ENCODE peak calls at places on chromosomes 7 and 10, in eight cellular contexts. One of them, this sample, is unnamed.

GRCh38 chr10:132272061-132272766 is 35.5 kb downstream of the STK32C start:
- DNase-seq in sigmoid colon: peak; percentile 81
- DNase-seq in transverse colon: peak; percentile 18
- DNase-seq in K562: no peak
- DNase-seq in HCT116: no peak
- DNase-seq in spleen: peak; percentile 60
- DNase-seq in prostate gland: no peak
- DNase-seq in suprapubic skin: peak; percentile 50
- DNase-seq in this sample: no peak

GRCh38 chr7:33888206-33888605 is 17.1 kb upstream of the BMPER start:
- DNase-seq in sigmoid colon: no peak
- DNase-seq in transverse colon: no peak
- DNase-seq in K562: no peak
- DNase-seq in HCT116: no peak
- DNase-seq in spleen: no peak
- DNase-seq in prostate gland: peak; percentile 23
- DNase-seq in suprapubic skin: no peak
- DNase-seq in this sample: no peak

GRCh38 chr7:41103331-41103730 is 599.6 kb downstream of the INHBA start:
- DNase-seq in sigmoid colon: no peak
- DNase-seq in transverse colon: no peak
- DNase-seq in K562: no peak
- DNase-seq in HCT116: no peak
- DNase-seq in spleen: no peak
- DNase-seq in prostate gland: no peak
- DNase-seq in suprapubic skin: no peak
- DNase-seq in this sample: peak; percentile 1

GRCh38 chr10:95196053-95196452 is 2.0 kb downstream of the ACSM6 start:
- DNase-seq in sigmoid colon: no peak
- DNase-seq in transverse colon: no peak
- DNase-seq in K562: no peak
- DNase-seq in HCT116: no peak
- DNase-seq in spleen: no peak
- DNase-seq in prostate gland: no peak
- DNase-seq in suprapubic skin: no peak
- DNase-seq in this sample: no peak

GRCh38 chr10:133357293-133358151 is at the start of gene FUOM:
- DNase-seq in sigmoid colon: no peak
- DNase-seq in transverse colon: peak; percentile 58
- DNase-seq in K562: peak; percentile 88
- DNase-seq in HCT116: peak; percentile 7
- DNase-seq in spleen: peak; percentile 94
- DNase-seq in prostate gland: no peak
- DNase-seq in suprapubic skin: no peak
- DNase-seq in this sample: peak; percentile 98

GRCh38 chr7:129569326-129569725 is 42.2 kb upstream of the NRF1 start:
- DNase-seq in sigmoid colon: no peak
- DNase-seq in transverse colon: no peak
- DNase-seq in K562: no peak
- DNase-seq in HCT116: no peak
- DNase-seq in spleen: no peak
- DNase-seq in prostate gland: no peak
- DNase-seq in suprapubic skin: no peak
- DNase-seq in this sample: no peak

GRCh38 chr7:140475747-140476333 is 3.5 kb downstream of the MKRN1 start:
- DNase-seq in sigmoid colon: peak; percentile 57
- DNase-seq in transverse colon: peak; percentile 62
- DNase-seq in K562: peak; percentile 53
- DNase-seq in HCT116: peak; percentile 31
- DNase-seq in spleen: no peak
- DNase-seq in prostate gland: peak; percentile 51
- DNase-seq in suprapubic skin: no peak
- DNase-seq in this sample: no peak

GRCh38 chr7:30799206-30799975 is 28.2 kb downstream of the MINDY4 start:
- DNase-seq in sigmoid colon: peak; percentile 89
- DNase-seq in transverse colon: no peak
- DNase-seq in K562: no peak
- DNase-seq in HCT116: no peak
- DNase-seq in spleen: no peak
- DNase-seq in prostate gland: no peak
- DNase-seq in suprapubic skin: peak; percentile 72
- DNase-seq in this sample: peak; percentile 44

GRCh38 chr10:5596611-5597341 is 69.6 kb downstream of the ASB13 start:
- DNase-seq in sigmoid colon: no peak
- DNase-seq in transverse colon: no peak
- DNase-seq in K562: no peak
- DNase-seq in HCT116: no peak
- DNase-seq in spleen: no peak
- DNase-seq in prostate gland: no peak
- DNase-seq in suprapubic skin: no peak
- DNase-seq in this sample: no peak

GRCh38 chr10:73263948-73264347 is 11.5 kb upstream of the MRPS16 start:
- DNase-seq in sigmoid colon: no peak
- DNase-seq in transverse colon: no peak
- DNase-seq in K562: peak; percentile 17
- DNase-seq in HCT116: no peak
- DNase-seq in spleen: no peak
- DNase-seq in prostate gland: no peak
- DNase-seq in suprapubic skin: no peak
- DNase-seq in this sample: no peak

GRCh38 chr7:8436965-8437364 is 3.6 kb downstream of the NXPH1 start:
- DNase-seq in sigmoid colon: no peak
- DNase-seq in transverse colon: peak; percentile 57
- DNase-seq in K562: peak; percentile 68
- DNase-seq in HCT116: peak; percentile 50
- DNase-seq in spleen: peak; percentile 76
- DNase-seq in prostate gland: no peak
- DNase-seq in suprapubic skin: no peak
- DNase-seq in this sample: peak; percentile 43

GRCh38 chr10:60114765-60115586 is 208.6 kb upstream of the CCDC6 start:
- DNase-seq in sigmoid colon: no peak
- DNase-seq in transverse colon: no peak
- DNase-seq in K562: peak; percentile 19
- DNase-seq in HCT116: peak; percentile 29
- DNase-seq in spleen: no peak
- DNase-seq in prostate gland: no peak
- DNase-seq in suprapubic skin: no peak
- DNase-seq in this sample: no peak

GRCh38 chr10:28778524-28778923 is 101.2 kb downstream of the BAMBI start:
- DNase-seq in sigmoid colon: no peak
- DNase-seq in transverse colon: no peak
- DNase-seq in K562: peak; percentile 27
- DNase-seq in HCT116: no peak
- DNase-seq in spleen: no peak
- DNase-seq in prostate gland: no peak
- DNase-seq in suprapubic skin: no peak
- DNase-seq in this sample: no peak

GRCh38 chr7:77797734-77798393 is 370 bp downstream of the TMEM60 start:
- DNase-seq in sigmoid colon: peak; percentile 74
- DNase-seq in transverse colon: peak; percentile 47
- DNase-seq in K562: no peak
- DNase-seq in HCT116: no peak
- DNase-seq in spleen: no peak
- DNase-seq in prostate gland: no peak
- DNase-seq in suprapubic skin: peak; percentile 79
- DNase-seq in this sample: no peak

GRCh38 chr7:479115-479947 is 40.3 kb downstream of the PDGFA start:
- DNase-seq in sigmoid colon: peak; percentile 43
- DNase-seq in transverse colon: no peak
- DNase-seq in K562: no peak
- DNase-seq in HCT116: no peak
- DNase-seq in spleen: peak; percentile 27
- DNase-seq in prostate gland: no peak
- DNase-seq in suprapubic skin: peak; percentile 39
- DNase-seq in this sample: no peak

GRCh38 chr10:129916506-129916995 is 47.5 kb downstream of the EBF3 start:
- DNase-seq in sigmoid colon: peak; percentile 49
- DNase-seq in transverse colon: no peak
- DNase-seq in K562: no peak
- DNase-seq in HCT116: no peak
- DNase-seq in spleen: peak; percentile 54
- DNase-seq in prostate gland: no peak
- DNase-seq in suprapubic skin: no peak
- DNase-seq in this sample: no peak

GRCh38 chr7:5266148-5267028 is 16.4 kb upstream of the SLC29A4 start:
- DNase-seq in sigmoid colon: no peak
- DNase-seq in transverse colon: no peak
- DNase-seq in K562: peak; percentile 42
- DNase-seq in HCT116: no peak
- DNase-seq in spleen: no peak
- DNase-seq in prostate gland: no peak
- DNase-seq in suprapubic skin: no peak
- DNase-seq in this sample: no peak

GRCh38 chr7:94514917-94515316 is 5.3 kb downstream of the CASD1 start:
- DNase-seq in sigmoid colon: no peak
- DNase-seq in transverse colon: no peak
- DNase-seq in K562: no peak
- DNase-seq in HCT116: no peak
- DNase-seq in spleen: no peak
- DNase-seq in prostate gland: no peak
- DNase-seq in suprapubic skin: no peak
- DNase-seq in this sample: no peak

GRCh38 chr10:31819393-31819820 is 109.2 kb downstream of the ARHGAP12 start:
- DNase-seq in sigmoid colon: no peak
- DNase-seq in transverse colon: no peak
- DNase-seq in K562: no peak
- DNase-seq in HCT116: no peak
- DNase-seq in spleen: no peak
- DNase-seq in prostate gland: no peak
- DNase-seq in suprapubic skin: peak; percentile 70
- DNase-seq in this sample: no peak

GRCh38 chr10:132684164-132684891 is 101.6 kb downstream of the NKX6-2 start:
- DNase-seq in sigmoid colon: peak; percentile 41
- DNase-seq in transverse colon: no peak
- DNase-seq in K562: no peak
- DNase-seq in HCT116: no peak
- DNase-seq in spleen: peak; percentile 41
- DNase-seq in prostate gland: no peak
- DNase-seq in suprapubic skin: peak; percentile 32
- DNase-seq in this sample: no peak

GRCh38 chr10:110764793-110765512 is 106.8 kb upstream of the PDCD4 start:
- DNase-seq in sigmoid colon: no peak
- DNase-seq in transverse colon: no peak
- DNase-seq in K562: peak; percentile 17
- DNase-seq in HCT116: no peak
- DNase-seq in spleen: no peak
- DNase-seq in prostate gland: no peak
- DNase-seq in suprapubic skin: no peak
- DNase-seq in this sample: no peak

GRCh38 chr10:35928760-35929159 is 286.7 kb upstream of the FZD8 start:
- DNase-seq in sigmoid colon: no peak
- DNase-seq in transverse colon: no peak
- DNase-seq in K562: no peak
- DNase-seq in HCT116: no peak
- DNase-seq in spleen: no peak
- DNase-seq in prostate gland: no peak
- DNase-seq in suprapubic skin: no peak
- DNase-seq in this sample: no peak

GRCh38 chr7:91771394-91771793 is 109.1 kb downstream of the MTERF1 start:
- DNase-seq in sigmoid colon: no peak
- DNase-seq in transverse colon: no peak
- DNase-seq in K562: no peak
- DNase-seq in HCT116: no peak
- DNase-seq in spleen: no peak
- DNase-seq in prostate gland: no peak
- DNase-seq in suprapubic skin: no peak
- DNase-seq in this sample: no peak

GRCh38 chr7:91551377-91552175 is 287.3 kb downstream of the FZD1 start:
- DNase-seq in sigmoid colon: no peak
- DNase-seq in transverse colon: no peak
- DNase-seq in K562: no peak
- DNase-seq in HCT116: no peak
- DNase-seq in spleen: no peak
- DNase-seq in prostate gland: no peak
- DNase-seq in suprapubic skin: no peak
- DNase-seq in this sample: no peak

GRCh38 chr10:117215079-117215478 is 17.8 kb downstream of the KCNK18 start:
- DNase-seq in sigmoid colon: no peak
- DNase-seq in transverse colon: no peak
- DNase-seq in K562: no peak
- DNase-seq in HCT116: no peak
- DNase-seq in spleen: no peak
- DNase-seq in prostate gland: no peak
- DNase-seq in suprapubic skin: no peak
- DNase-seq in this sample: no peak

GRCh38 chr7:103867874-103868273 is 121.6 kb downstream of the RELN start:
- DNase-seq in sigmoid colon: no peak
- DNase-seq in transverse colon: no peak
- DNase-seq in K562: no peak
- DNase-seq in HCT116: no peak
- DNase-seq in spleen: no peak
- DNase-seq in prostate gland: no peak
- DNase-seq in suprapubic skin: no peak
- DNase-seq in this sample: no peak

GRCh38 chr10:132942101-132942739 is at the start of gene CFAP46:
- DNase-seq in sigmoid colon: no peak
- DNase-seq in transverse colon: no peak
- DNase-seq in K562: no peak
- DNase-seq in HCT116: peak; percentile 18
- DNase-seq in spleen: peak; percentile 85
- DNase-seq in prostate gland: peak; percentile 29
- DNase-seq in suprapubic skin: no peak
- DNase-seq in this sample: no peak

GRCh38 chr10:69451209-69451783 is at the start of gene TSPAN15:
- DNase-seq in sigmoid colon: peak; percentile 95
- DNase-seq in transverse colon: peak; percentile 95
- DNase-seq in K562: peak; percentile 90
- DNase-seq in HCT116: peak; percentile 75
- DNase-seq in spleen: peak; percentile 91
- DNase-seq in prostate gland: peak; percentile 92
- DNase-seq in suprapubic skin: peak; percentile 84
- DNase-seq in this sample: peak; percentile 69
- TF ChIP-seq POLR2A in sigmoid colon: peak; percentile 88
- TF ChIP-seq POLR2A in transverse colon: no peak
- TF ChIP-seq POLR2A in K562: no peak
- TF ChIP-seq POLR2A in HCT116: no peak
- TF ChIP-seq POLR2A in spleen: no peak
- TF ChIP-seq POLR2A in prostate gland: peak; percentile 85
- TF ChIP-seq POLR2A in suprapubic skin: no peak
- TF ChIP-seq POLR2A in this sample: no peak

GRCh38 chr7:157751351-157751750 is 414.5 kb downstream of the DNAJB6 start:
- DNase-seq in sigmoid colon: no peak
- DNase-seq in transverse colon: no peak
- DNase-seq in K562: no peak
- DNase-seq in HCT116: no peak
- DNase-seq in spleen: no peak
- DNase-seq in prostate gland: no peak
- DNase-seq in suprapubic skin: no peak
- DNase-seq in this sample: no peak
- TF ChIP-seq POLR2AphosphoS5 in sigmoid colon: no peak
- TF ChIP-seq POLR2AphosphoS5 in transverse colon: no peak
- TF ChIP-seq POLR2AphosphoS5 in K562: no peak
- TF ChIP-seq POLR2AphosphoS5 in HCT116: no peak
- TF ChIP-seq POLR2AphosphoS5 in spleen: no peak
- TF ChIP-seq POLR2AphosphoS5 in prostate gland: no peak
- TF ChIP-seq POLR2AphosphoS5 in suprapubic skin: no peak
- TF ChIP-seq POLR2AphosphoS5 in this sample: no peak

GRCh38 chr10:71860243-71861029 is 9.4 kb upstream of the PSAP start:
- DNase-seq in sigmoid colon: peak; percentile 99
- DNase-seq in transverse colon: peak; percentile 83
- DNase-seq in K562: peak; percentile 93
- DNase-seq in HCT116: peak; percentile 94
- DNase-seq in spleen: peak; percentile 91
- DNase-seq in prostate gland: peak; percentile 87
- DNase-seq in suprapubic skin: peak; percentile 96
- DNase-seq in this sample: no peak
- TF ChIP-seq POLR2A in sigmoid colon: no peak
- TF ChIP-seq POLR2A in transverse colon: no peak
- TF ChIP-seq POLR2A in K562: peak; percentile 74
- TF ChIP-seq POLR2A in HCT116: no peak
- TF ChIP-seq POLR2A in spleen: no peak
- TF ChIP-seq POLR2A in prostate gland: peak; percentile 19
- TF ChIP-seq POLR2A in suprapubic skin: no peak
- TF ChIP-seq POLR2A in this sample: no peak

GRCh38 chr7:146112755-146113154 is 3.8 kb upstream of the CNTNAP2 start:
- DNase-seq in sigmoid colon: no peak
- DNase-seq in transverse colon: no peak
- DNase-seq in K562: no peak
- DNase-seq in HCT116: no peak
- DNase-seq in spleen: no peak
- DNase-seq in prostate gland: no peak
- DNase-seq in suprapubic skin: no peak
- DNase-seq in this sample: no peak
- TF ChIP-seq POLR2AphosphoS5 in sigmoid colon: no peak
- TF ChIP-seq POLR2AphosphoS5 in transverse colon: no peak
- TF ChIP-seq POLR2AphosphoS5 in K562: no peak
- TF ChIP-seq POLR2AphosphoS5 in HCT116: no peak
- TF ChIP-seq POLR2AphosphoS5 in spleen: no peak
- TF ChIP-seq POLR2AphosphoS5 in prostate gland: no peak
- TF ChIP-seq POLR2AphosphoS5 in suprapubic skin: no peak
- TF ChIP-seq POLR2AphosphoS5 in this sample: no peak